ENCODE peak calls at places on chromosomes 1 and 21, in seven cellular contexts. Y, J, V, I, K, W and L are unnamed samples.

GRCh38 chr1:41670558-41670957 is 186.1 kb upstream of the EDN2 start:
- DNase-seq in I (no peak), V (no peak), W (peak; percentile 86), J (peak; percentile 87), K (no peak), Y (no peak), L (no peak)

GRCh38 chr1:244778356-244778755 is 57.1 kb upstream of the COX20 start:
- DNase-seq in Y (no peak), W (peak; percentile 82), V (peak; percentile 62), I (no peak), J (peak; percentile 91), K (no peak), L (no peak)

GRCh38 chr21:31921079-31921478 is 48.3 kb downstream of the HUNK start:
- DNase-seq in V (no peak), Y (no peak), K (no peak), I (no peak), J (peak; percentile 91), W (no peak), L (no peak)

GRCh38 chr1:215776336-215776735 is 209.2 kb downstream of the KCTD3 start:
- DNase-seq in I (no peak), K (no peak), V (no peak), Y (no peak), J (no peak), W (no peak), L (no peak)

GRCh38 chr1:1230656-1231399 is 973 bp downstream of the SDF4 start:
- DNase-seq in I (no peak), K (peak; percentile 31), W (peak; percentile 58), J (peak; percentile 77), Y (no peak), V (no peak), L (no peak)

GRCh38 chr1:215082532-215083407 is at the start of gene KCNK2:
- DNase-seq in V (no peak), K (peak; percentile 45), J (peak; percentile 52), Y (no peak), W (peak; percentile 18), I (peak; percentile 60), L (peak; percentile 42)

GRCh38 chr1:25650219-25650576 is 33.6 kb downstream of the MAN1C1 start:
- DNase-seq in I (no peak), Y (no peak), W (no peak), J (no peak), V (no peak), K (no peak), L (no peak)

GRCh38 chr1:89274431-89274857 is 1.8 kb upstream of the GBP5 start:
- DNase-seq in I (no peak), J (peak; percentile 8), V (no peak), W (peak; percentile 89), Y (no peak), K (peak; percentile 38), L (no peak)

GRCh38 chr1:173499729-173500128 is 22.6 kb downstream of the PRDX6 start:
- DNase-seq in V (no peak), J (no peak), K (no peak), I (no peak), Y (no peak), W (no peak), L (no peak)

GRCh38 chr1:115329965-115330364 is 8.1 kb downstream of the NGF start:
- DNase-seq in J (peak; percentile 46), Y (no peak), V (no peak), W (no peak), I (no peak), K (peak; percentile 16), L (no peak)

GRCh38 chr1:113981962-113982931 is 3.0 kb downstream of the OLFML3 start:
- DNase-seq in K (peak; percentile 62), I (peak; percentile 84), Y (no peak), V (peak; percentile 53), J (peak; percentile 82), W (peak; percentile 49), L (peak; percentile 6)

GRCh38 chr21:44571844-44572782 is 1.4 kb upstream of the KRTAP10-4 start:
- DNase-seq in J (no peak), V (no peak), K (no peak), Y (no peak), I (peak; percentile 75), W (no peak), L (no peak)

GRCh38 chr21:26437326-26438009 is 135.6 kb downstream of the CYYR1 start:
- DNase-seq in K (no peak), Y (no peak), W (peak; percentile 24), J (no peak), I (no peak), V (no peak), L (no peak)

GRCh38 chr1:69947837-69948236 is 257.5 kb downstream of the LRRC40 start:
- DNase-seq in Y (no peak), W (peak; percentile 70), V (no peak), K (no peak), I (no peak), J (no peak), L (no peak)

GRCh38 chr1:223007250-223007649 is 135.8 kb downstream of the TLR5 start:
- DNase-seq in I (no peak), Y (no peak), W (no peak), K (no peak), V (no peak), J (no peak), L (no peak)

GRCh38 chr1:96472471-96472870 is 249.1 kb upstream of the PTBP2 start:
- DNase-seq in I (no peak), J (peak; percentile 90), K (no peak), V (peak; percentile 56), W (peak; percentile 30), Y (no peak), L (no peak)

GRCh38 chr21:40339050-40339449 is 471.8 kb downstream of the PCP4 start:
- DNase-seq in K (no peak), W (no peak), J (no peak), V (no peak), Y (no peak), I (peak; percentile 61), L (no peak)

GRCh38 chr1:174841747-174842146 is 158.0 kb upstream of the CACYBP start:
- DNase-seq in W (no peak), I (no peak), V (no peak), Y (no peak), K (no peak), J (no peak), L (no peak)

GRCh38 chr1:59686170-59686569 is 128.6 kb upstream of the HOOK1 start:
- DNase-seq in Y (no peak), J (no peak), I (no peak), W (no peak), K (no peak), V (no peak), L (no peak)

GRCh38 chr21:45253180-45253579 is 34.5 kb downstream of the POFUT2 start:
- DNase-seq in I (no peak), V (no peak), Y (no peak), J (peak; percentile 39), K (no peak), W (peak; percentile 38), L (no peak)

GRCh38 chr1:59298178-59298583 is 1.3 kb downstream of the FGGY start:
- DNase-seq in W (no peak), J (no peak), K (peak; percentile 38), Y (no peak), I (no peak), V (no peak), L (no peak)

GRCh38 chr1:109930252-109930993 is 19.8 kb downstream of the CSF1 start:
- DNase-seq in W (no peak), J (no peak), V (no peak), I (no peak), Y (no peak), K (no peak), L (no peak)
- TF ChIP-seq CTCF in W (no peak), J (no peak), V (no peak), I (no peak), Y (no peak), K (no peak), L (no peak)

DNA sequence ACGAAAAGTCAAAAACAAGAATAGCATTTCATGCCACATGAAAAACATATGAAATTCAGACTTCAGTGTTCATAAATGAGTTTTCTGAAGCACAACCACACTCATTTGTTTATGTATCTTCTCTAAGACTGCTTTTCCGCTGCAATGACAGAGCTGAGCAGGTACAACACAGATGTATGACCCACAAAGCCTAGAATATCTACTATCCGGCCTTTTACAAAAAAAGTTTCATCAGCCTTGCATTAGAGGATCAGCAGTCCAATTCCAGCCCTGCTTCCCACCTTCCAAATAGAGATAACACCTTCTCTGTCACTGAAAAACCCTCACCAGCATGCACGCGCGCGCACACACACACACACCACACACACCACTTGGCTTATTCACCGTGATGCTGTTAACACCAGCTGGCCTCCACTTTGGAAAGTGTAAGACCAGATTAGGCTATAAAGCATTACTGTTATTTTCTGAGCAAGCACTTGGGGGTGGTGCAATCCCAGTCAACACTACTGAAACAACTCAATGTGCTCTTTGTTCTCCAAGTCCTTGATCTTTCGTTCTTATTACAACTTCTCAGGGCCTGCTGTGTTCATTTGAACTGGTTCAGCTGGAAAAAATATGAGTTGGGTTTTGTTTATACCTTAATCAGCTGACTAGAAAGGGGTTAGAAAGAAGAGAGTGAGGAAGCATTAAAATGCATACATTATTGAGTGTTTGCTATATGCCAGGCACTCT is 90.0 kb downstream of the GLUL start:
- DNase-seq in V (no peak), I (no peak), K (no peak), Y (no peak), W (peak; percentile 50), J (peak; percentile 1), L (peak; percentile 57)
- TF ChIP-seq CTCF in V (no peak), I (no peak), K (no peak), Y (no peak), W (no peak), J (no peak), L (no peak)

DNA sequence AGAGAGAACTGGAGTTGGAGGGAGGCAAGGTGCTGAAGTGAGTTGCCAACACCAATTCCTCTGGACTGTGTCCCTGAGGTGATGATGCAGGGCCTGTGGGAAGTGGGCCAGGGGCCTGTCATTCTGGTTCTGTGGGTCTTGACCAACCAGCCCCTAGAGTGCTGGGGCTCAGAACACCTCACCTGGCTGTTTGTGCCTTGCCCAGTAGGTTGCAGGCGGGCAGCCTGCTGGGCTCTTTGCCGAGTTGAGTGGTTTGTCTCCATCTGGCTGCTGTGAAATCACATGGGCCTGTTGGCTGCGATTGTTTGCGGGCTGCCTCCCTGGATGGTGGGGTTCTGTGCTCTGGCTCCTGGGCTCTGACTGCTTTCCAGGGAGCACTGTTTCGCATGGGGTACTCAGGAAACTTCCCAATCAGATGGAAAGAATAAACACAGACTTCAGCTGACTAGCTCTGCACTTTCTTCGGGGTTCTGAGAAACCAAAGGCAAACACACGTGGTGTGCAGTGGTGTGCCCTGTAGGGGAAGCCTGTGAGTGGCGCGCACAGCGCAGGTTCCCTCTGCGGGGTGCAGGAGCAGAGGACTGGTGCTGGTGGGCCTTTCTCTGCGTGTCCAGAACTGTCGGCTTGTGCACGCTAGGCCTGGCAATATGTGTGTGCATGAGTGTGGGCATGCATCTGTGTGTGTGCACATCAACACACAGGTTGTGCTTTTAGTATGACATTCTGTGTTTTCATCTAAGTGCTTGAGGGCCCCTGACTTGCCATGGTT is 95.1 kb downstream of the RHOU start:
- DNase-seq in I (no peak), W (no peak), J (no peak), V (no peak), K (no peak), Y (no peak), L (peak; percentile 58)
- TF ChIP-seq CTCF in I (no peak), W (no peak), J (no peak), V (no peak), K (no peak), Y (no peak), L (no peak)

DNA sequence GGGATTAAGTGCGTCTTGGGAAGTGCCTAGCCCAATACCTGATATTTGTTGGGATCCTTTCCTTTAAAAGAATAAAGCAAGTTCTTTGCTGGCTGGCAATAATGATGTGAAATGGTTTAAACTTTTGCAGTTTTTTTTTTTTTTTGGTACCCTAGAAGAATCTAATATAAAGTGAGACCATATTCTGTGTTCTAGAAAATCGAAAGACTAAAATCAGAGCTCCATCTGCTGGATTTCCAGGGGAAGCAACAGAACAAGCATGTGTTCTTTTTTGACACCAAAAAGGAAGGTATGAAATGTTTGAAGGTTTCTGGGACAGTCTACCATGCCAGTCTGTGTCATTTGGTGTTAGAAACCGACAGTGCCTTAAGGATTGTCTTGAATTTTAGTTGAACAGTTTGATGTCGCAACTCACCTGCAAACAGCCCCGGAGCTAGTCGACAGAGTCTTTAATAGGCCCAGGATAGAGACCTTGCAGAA is 6.4 kb downstream of the UTP11 start:
- DNase-seq in W (no peak), V (no peak), I (no peak), K (no peak), J (peak; percentile 60), Y (no peak), L (no peak)
- TF ChIP-seq CTCF in W (peak; percentile 57), V (peak; percentile 73), I (peak; percentile 33), K (peak; percentile 52), J (peak; percentile 81), Y (peak; percentile 56), L (peak; percentile 57)